ENCODE peak calls at places on chromosomes 3 and 15, in six cellular contexts. One of them, this sample, is unnamed.

GRCh38 chr3:42175841-42176240 is 84.7 kb downstream of the TRAK1 start:
- DNase-seq in adrenal gland: no peak
- DNase-seq in fibroblast of lung: no peak
- DNase-seq in body of pancreas: no peak
- DNase-seq in naive thymus-derived CD4-positive, alpha-beta T cell: no peak
- DNase-seq in mesendoderm: no peak
- DNase-seq in this sample: no peak

GRCh38 chr3:119630562-119631329 is 29.6 kb downstream of the POPDC2 start:
- DNase-seq in mesendoderm: peak; percentile 38
- DNase-seq in naive thymus-derived CD4-positive, alpha-beta T cell: no peak
- DNase-seq in body of pancreas: no peak
- DNase-seq in adrenal gland: peak; percentile 61
- DNase-seq in fibroblast of lung: peak; percentile 83
- DNase-seq in this sample: no peak

GRCh38 chr3:12611117-12611516 is 52.8 kb downstream of the RAF1 start:
- DNase-seq in adrenal gland: no peak
- DNase-seq in naive thymus-derived CD4-positive, alpha-beta T cell: no peak
- DNase-seq in body of pancreas: no peak
- DNase-seq in fibroblast of lung: no peak
- DNase-seq in mesendoderm: no peak
- DNase-seq in this sample: no peak

GRCh38 chr3:133895208-133896001 is at the start of gene RAB6B:
- DNase-seq in body of pancreas: peak; percentile 59
- DNase-seq in adrenal gland: peak; percentile 43
- DNase-seq in mesendoderm: peak; percentile 56
- DNase-seq in fibroblast of lung: peak; percentile 23
- DNase-seq in naive thymus-derived CD4-positive, alpha-beta T cell: no peak
- DNase-seq in this sample: no peak

GRCh38 chr3:124833710-124834332 is 53.3 kb downstream of the ITGB5 start:
- DNase-seq in adrenal gland: no peak
- DNase-seq in naive thymus-derived CD4-positive, alpha-beta T cell: no peak
- DNase-seq in mesendoderm: no peak
- DNase-seq in fibroblast of lung: no peak
- DNase-seq in body of pancreas: no peak
- DNase-seq in this sample: no peak

GRCh38 chr3:180306691-180307090 is 270.0 kb upstream of the PEX5L start:
- DNase-seq in mesendoderm: no peak
- DNase-seq in body of pancreas: peak; percentile 29
- DNase-seq in adrenal gland: no peak
- DNase-seq in fibroblast of lung: no peak
- DNase-seq in naive thymus-derived CD4-positive, alpha-beta T cell: no peak
- DNase-seq in this sample: no peak

GRCh38 chr3:13494463-13495350 is 14.6 kb downstream of the HDAC11 start:
- DNase-seq in naive thymus-derived CD4-positive, alpha-beta T cell: no peak
- DNase-seq in body of pancreas: peak; percentile 35
- DNase-seq in mesendoderm: peak; percentile 48
- DNase-seq in adrenal gland: no peak
- DNase-seq in fibroblast of lung: peak; percentile 33
- DNase-seq in this sample: no peak

GRCh38 chr3:124829175-124829818 is 57.9 kb downstream of the ITGB5 start:
- DNase-seq in body of pancreas: no peak
- DNase-seq in naive thymus-derived CD4-positive, alpha-beta T cell: no peak
- DNase-seq in adrenal gland: no peak
- DNase-seq in fibroblast of lung: no peak
- DNase-seq in mesendoderm: peak; percentile 78
- DNase-seq in this sample: peak; percentile 80

GRCh38 chr15:67023517-67024321 is 41.7 kb upstream of the SMAD3 start:
- DNase-seq in body of pancreas: peak; percentile 63
- DNase-seq in mesendoderm: no peak
- DNase-seq in naive thymus-derived CD4-positive, alpha-beta T cell: no peak
- DNase-seq in adrenal gland: no peak
- DNase-seq in fibroblast of lung: no peak
- DNase-seq in this sample: no peak

GRCh38 chr3:126300761-126301481 is 56.3 kb downstream of the KLF15 start:
- DNase-seq in naive thymus-derived CD4-positive, alpha-beta T cell: no peak
- DNase-seq in mesendoderm: no peak
- DNase-seq in body of pancreas: peak; percentile 54
- DNase-seq in fibroblast of lung: peak; percentile 22
- DNase-seq in adrenal gland: no peak
- DNase-seq in this sample: no peak

GRCh38 chr15:34055868-34056595 is 17.0 kb upstream of the AVEN start:
- DNase-seq in fibroblast of lung: peak; percentile 53
- DNase-seq in naive thymus-derived CD4-positive, alpha-beta T cell: no peak
- DNase-seq in adrenal gland: no peak
- DNase-seq in mesendoderm: peak; percentile 30
- DNase-seq in body of pancreas: no peak
- DNase-seq in this sample: no peak

GRCh38 chr3:124774305-124774673 is 44.0 kb downstream of the UMPS start:
- DNase-seq in adrenal gland: peak; percentile 78
- DNase-seq in fibroblast of lung: peak; percentile 43
- DNase-seq in naive thymus-derived CD4-positive, alpha-beta T cell: no peak
- DNase-seq in body of pancreas: peak; percentile 74
- DNase-seq in mesendoderm: peak; percentile 95
- DNase-seq in this sample: no peak

GRCh38 chr3:42662813-42663535 is 9.5 kb downstream of the ZBTB47 start:
- DNase-seq in naive thymus-derived CD4-positive, alpha-beta T cell: no peak
- DNase-seq in mesendoderm: no peak
- DNase-seq in adrenal gland: no peak
- DNase-seq in body of pancreas: no peak
- DNase-seq in fibroblast of lung: no peak
- DNase-seq in this sample: no peak

GRCh38 chr3:106826861-106827311 is 550.4 kb upstream of the CCDC54 start:
- DNase-seq in fibroblast of lung: no peak
- DNase-seq in adrenal gland: no peak
- DNase-seq in mesendoderm: peak; percentile 55
- DNase-seq in naive thymus-derived CD4-positive, alpha-beta T cell: no peak
- DNase-seq in body of pancreas: no peak
- DNase-seq in this sample: no peak

GRCh38 chr3:19146685-19147650 is 1.3 kb upstream of the KCNH8 start:
- DNase-seq in naive thymus-derived CD4-positive, alpha-beta T cell: peak; percentile 25
- DNase-seq in adrenal gland: peak; percentile 83
- DNase-seq in fibroblast of lung: peak; percentile 48
- DNase-seq in mesendoderm: peak; percentile 95
- DNase-seq in body of pancreas: peak; percentile 82
- DNase-seq in this sample: peak; percentile 61

GRCh38 chr3:51588724-51589123 is 50.2 kb downstream of the RAD54L2 start:
- DNase-seq in adrenal gland: no peak
- DNase-seq in body of pancreas: no peak
- DNase-seq in fibroblast of lung: no peak
- DNase-seq in mesendoderm: no peak
- DNase-seq in naive thymus-derived CD4-positive, alpha-beta T cell: no peak
- DNase-seq in this sample: no peak

GRCh38 chr3:39707314-39707909 is 102.0 kb upstream of the MYRIP start:
- DNase-seq in body of pancreas: no peak
- DNase-seq in naive thymus-derived CD4-positive, alpha-beta T cell: no peak
- DNase-seq in mesendoderm: peak; percentile 40
- DNase-seq in adrenal gland: no peak
- DNase-seq in fibroblast of lung: peak; percentile 17
- DNase-seq in this sample: no peak

GRCh38 chr3:75305901-75306300 is 358.2 kb upstream of the FRG2C start:
- DNase-seq in fibroblast of lung: no peak
- DNase-seq in body of pancreas: no peak
- DNase-seq in adrenal gland: no peak
- DNase-seq in naive thymus-derived CD4-positive, alpha-beta T cell: no peak
- DNase-seq in mesendoderm: no peak
- DNase-seq in this sample: no peak

GRCh38 chr3:33170531-33170930 is 48.1 kb downstream of the SUSD5 start:
- DNase-seq in mesendoderm: peak; percentile 36
- DNase-seq in adrenal gland: no peak
- DNase-seq in fibroblast of lung: no peak
- DNase-seq in naive thymus-derived CD4-positive, alpha-beta T cell: no peak
- DNase-seq in body of pancreas: no peak
- DNase-seq in this sample: no peak

GRCh38 chr3:15953841-15954240 is 156.1 kb upstream of the ANKRD28 start:
- DNase-seq in adrenal gland: no peak
- DNase-seq in naive thymus-derived CD4-positive, alpha-beta T cell: no peak
- DNase-seq in body of pancreas: no peak
- DNase-seq in mesendoderm: no peak
- DNase-seq in fibroblast of lung: no peak
- DNase-seq in this sample: no peak

GRCh38 chr3:172680684-172681083 is 30.2 kb downstream of the NCEH1 start:
- DNase-seq in body of pancreas: no peak
- DNase-seq in adrenal gland: peak; percentile 83
- DNase-seq in naive thymus-derived CD4-positive, alpha-beta T cell: no peak
- DNase-seq in fibroblast of lung: no peak
- DNase-seq in mesendoderm: no peak
- DNase-seq in this sample: no peak

GRCh38 chr3:46930945-46931403 is 45.6 kb downstream of the CCDC12 start:
- DNase-seq in body of pancreas: peak; percentile 62
- DNase-seq in naive thymus-derived CD4-positive, alpha-beta T cell: no peak
- DNase-seq in mesendoderm: peak; percentile 83
- DNase-seq in fibroblast of lung: no peak
- DNase-seq in adrenal gland: peak; percentile 13
- DNase-seq in this sample: no peak

GRCh38 chr3:46934067-46934466 is 42.5 kb downstream of the CCDC12 start:
- DNase-seq in naive thymus-derived CD4-positive, alpha-beta T cell: no peak
- DNase-seq in adrenal gland: peak; percentile 57
- DNase-seq in fibroblast of lung: no peak
- DNase-seq in mesendoderm: no peak
- DNase-seq in body of pancreas: peak; percentile 57
- DNase-seq in this sample: no peak

GRCh38 chr3:46931631-46932441 is 44.7 kb downstream of the CCDC12 start:
- DNase-seq in body of pancreas: no peak
- DNase-seq in naive thymus-derived CD4-positive, alpha-beta T cell: no peak
- DNase-seq in mesendoderm: no peak
- DNase-seq in adrenal gland: peak; percentile 86
- DNase-seq in fibroblast of lung: peak; percentile 72
- DNase-seq in this sample: no peak

GRCh38 chr3:46933261-46933660 is 43.3 kb downstream of the CCDC12 start:
- DNase-seq in mesendoderm: no peak
- DNase-seq in fibroblast of lung: no peak
- DNase-seq in body of pancreas: no peak
- DNase-seq in adrenal gland: peak; percentile 18
- DNase-seq in naive thymus-derived CD4-positive, alpha-beta T cell: no peak
- DNase-seq in this sample: no peak

DNA sequence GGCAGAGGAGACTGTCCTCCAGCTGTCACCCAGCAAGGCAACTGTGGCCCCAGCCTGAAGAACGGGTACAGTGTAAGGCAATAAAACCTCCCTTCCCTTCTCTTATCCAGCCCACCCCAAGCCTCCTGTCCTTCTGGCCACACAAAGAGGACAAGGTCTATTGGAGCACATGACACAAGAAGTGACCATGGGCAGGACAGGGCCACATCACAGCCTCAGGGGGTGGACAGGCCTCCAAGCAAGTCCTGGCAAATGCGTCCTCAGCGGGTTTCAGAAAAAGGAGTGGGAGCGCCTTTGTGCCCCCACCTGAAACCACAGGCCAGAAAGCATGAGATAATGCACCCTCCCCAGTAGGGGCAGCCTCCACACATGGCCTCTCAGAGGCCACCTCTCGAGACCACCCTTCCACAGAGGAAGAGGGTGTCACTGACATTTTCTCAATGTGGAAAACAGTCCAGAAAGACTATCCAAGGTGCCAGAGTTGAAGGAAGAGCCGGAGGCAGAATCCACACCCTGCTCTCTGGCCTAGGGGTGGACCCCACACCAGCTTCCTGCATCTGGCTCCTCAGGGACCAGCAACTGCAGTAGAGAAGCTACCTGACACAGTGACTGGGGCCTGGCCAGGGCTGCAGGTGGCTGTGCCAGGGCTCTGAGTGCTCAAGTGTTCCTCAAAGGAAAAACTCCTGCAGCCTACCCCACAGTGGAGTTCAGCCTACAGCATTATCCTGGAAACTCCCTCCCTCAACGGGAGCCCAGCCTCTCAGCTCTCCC is 43.9 kb downstream of the CCDC12 start:
- DNase-seq in mesendoderm: no peak
- DNase-seq in fibroblast of lung: no peak
- DNase-seq in body of pancreas: no peak
- DNase-seq in naive thymus-derived CD4-positive, alpha-beta T cell: no peak
- DNase-seq in adrenal gland: peak; percentile 49
- DNase-seq in this sample: no peak
- H3K4me3 ChIP-seq in mesendoderm: no peak overlapping the region
- H3K4me3 ChIP-seq in fibroblast of lung: no peak overlapping the region
- H3K4me3 ChIP-seq in body of pancreas: no peak overlapping the region
- H3K4me3 ChIP-seq in naive thymus-derived CD4-positive, alpha-beta T cell: no peak overlapping the region
- H3K4me3 ChIP-seq in adrenal gland: no peak overlapping the region
- H3K4me3 ChIP-seq in this sample: no peak overlapping the region

GRCh38 chr3:53188720-53189119 is 27.7 kb downstream of the PRKCD start:
- DNase-seq in mesendoderm: no peak
- DNase-seq in fibroblast of lung: no peak
- DNase-seq in body of pancreas: no peak
- DNase-seq in naive thymus-derived CD4-positive, alpha-beta T cell: no peak
- DNase-seq in adrenal gland: no peak
- DNase-seq in this sample: no peak
- H3K4me1 ChIP-seq in mesendoderm: no peaks in the 10 kb centered on the region
- H3K4me1 ChIP-seq in fibroblast of lung: no peaks in the 10 kb centered on the region
- H3K4me1 ChIP-seq in body of pancreas: peaks cover 9% of the 10 kb centered on the region
- H3K4me1 ChIP-seq in naive thymus-derived CD4-positive, alpha-beta T cell: no peaks in the 10 kb centered on the region
- H3K4me1 ChIP-seq in adrenal gland: no peaks in the 10 kb centered on the region
- H3K4me1 ChIP-seq in this sample: no peaks in the 10 kb centered on the region

DNA sequence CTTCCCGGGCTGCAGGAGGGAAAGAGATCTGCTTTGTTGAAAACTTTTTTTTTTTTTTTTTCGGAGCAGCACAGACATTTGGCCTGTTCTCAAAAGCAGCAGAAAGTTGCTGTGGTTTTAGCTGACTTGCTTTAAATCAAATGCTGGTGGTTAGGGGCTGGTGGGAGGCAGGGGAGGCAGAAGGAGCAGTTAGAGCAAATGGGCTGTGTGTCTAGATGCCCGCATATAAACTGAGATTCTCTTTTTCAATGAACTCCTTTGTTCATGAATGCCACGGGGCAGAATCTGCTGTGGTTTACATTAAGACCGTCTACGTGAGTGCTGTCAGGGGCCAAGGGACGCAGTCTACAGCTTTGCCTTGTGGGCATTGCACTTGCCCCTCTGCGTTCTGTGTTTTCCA is 95.9 kb downstream of the FLNB start:
- DNase-seq in fibroblast of lung: no peak
- DNase-seq in naive thymus-derived CD4-positive, alpha-beta T cell: no peak
- DNase-seq in body of pancreas: no peak
- DNase-seq in adrenal gland: no peak
- DNase-seq in mesendoderm: no peak
- DNase-seq in this sample: no peak
- H3K27ac ChIP-seq in fibroblast of lung: no peak overlapping the region
- H3K27ac ChIP-seq in naive thymus-derived CD4-positive, alpha-beta T cell: no peak overlapping the region
- H3K27ac ChIP-seq in body of pancreas: peak overlapping the region; percentile 75
- H3K27ac ChIP-seq in adrenal gland: peak overlapping the region; percentile 87
- H3K27ac ChIP-seq in mesendoderm: no peak overlapping the region
- H3K27ac ChIP-seq in this sample: no peak overlapping the region

DNA sequence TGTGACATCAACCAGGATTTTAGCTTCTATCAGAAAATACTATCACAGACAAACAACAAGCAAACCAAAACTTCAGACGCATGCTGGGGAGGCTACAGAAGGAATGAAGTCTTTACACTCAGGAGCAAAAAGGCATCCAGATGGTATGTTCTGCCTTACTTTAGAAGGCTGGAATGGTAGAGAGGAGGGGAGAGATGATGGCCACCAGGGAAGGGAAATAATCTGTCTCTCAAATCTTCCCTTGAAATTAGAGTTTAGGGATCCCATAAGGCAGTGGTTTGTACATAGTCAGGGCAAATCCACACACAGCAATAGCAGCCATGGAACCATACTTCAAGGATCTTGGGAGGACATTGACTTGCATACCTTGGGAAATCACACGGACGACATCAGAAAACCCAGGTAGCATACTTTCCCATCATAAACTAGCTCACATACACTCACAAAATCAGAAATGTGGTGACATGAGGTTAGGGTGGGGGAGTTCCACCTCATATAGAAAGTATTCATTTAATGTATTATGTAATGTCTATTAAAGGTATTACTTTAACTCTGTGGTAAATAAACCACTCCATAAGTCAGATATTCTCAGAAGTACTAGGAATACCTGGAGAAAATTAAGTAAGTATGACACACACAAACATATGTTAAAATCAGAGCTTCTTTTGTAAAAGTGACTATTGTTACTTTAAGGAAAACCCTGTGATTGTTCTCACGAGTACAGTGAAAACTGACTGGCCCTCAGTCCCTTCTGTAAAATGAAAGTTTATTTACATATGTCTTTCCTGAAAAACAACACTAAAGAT is 9.4 kb downstream of the BTLA start:
- DNase-seq in body of pancreas: no peak
- DNase-seq in naive thymus-derived CD4-positive, alpha-beta T cell: no peak
- DNase-seq in mesendoderm: no peak
- DNase-seq in fibroblast of lung: no peak
- DNase-seq in adrenal gland: no peak
- DNase-seq in this sample: no peak
- H3K4me3 ChIP-seq in body of pancreas: no peak overlapping the region
- H3K4me3 ChIP-seq in naive thymus-derived CD4-positive, alpha-beta T cell: no peak overlapping the region
- H3K4me3 ChIP-seq in mesendoderm: no peak overlapping the region
- H3K4me3 ChIP-seq in fibroblast of lung: no peak overlapping the region
- H3K4me3 ChIP-seq in adrenal gland: no peak overlapping the region
- H3K4me3 ChIP-seq in this sample: no peak overlapping the region

This sample was measured in right atrium auricular region.